ENCODE peak calls at places on chromosome 4, in ten cellular contexts. One of them, this sample, is unnamed.

GRCh38 chr4:87718221-87718620 is 68.1 kb downstream of the DMP1 start:
- DNase-seq in CMK: no peak
- DNase-seq in stimulated activated CD4-positive, alpha-beta T cell treated with anti-CD3 and anti-CD28 coated beads, Interleukin-1b, Interleukin-23, amount 100 ng/mL, for 24 hours: no peak
- DNase-seq in CD8-positive, alpha-beta memory T cell: no peak
- DNase-seq in left cardiac atrium: peak
- DNase-seq in mesothelial cell of epicardium: no peak
- DNase-seq in NCI-H345: no peak
- DNase-seq in cardiac septum: no peak
- DNase-seq in T-helper 22 cell: no peak
- DNase-seq in endodermal cell: no peak
- DNase-seq in this sample: no peak

GRCh38 chr4:186931519-186931918 is 207.9 kb upstream of the FAT1 start:
- DNase-seq in CMK: no peak
- DNase-seq in stimulated activated CD4-positive, alpha-beta T cell treated with anti-CD3 and anti-CD28 coated beads, Interleukin-1b, Interleukin-23, amount 100 ng/mL, for 24 hours: no peak
- DNase-seq in CD8-positive, alpha-beta memory T cell: no peak
- DNase-seq in left cardiac atrium: no peak
- DNase-seq in mesothelial cell of epicardium: no peak
- DNase-seq in NCI-H345: no peak
- DNase-seq in cardiac septum: no peak
- DNase-seq in T-helper 22 cell: no peak
- DNase-seq in endodermal cell: no peak
- DNase-seq in this sample: no peak

GRCh38 chr4:109973529-109973905 is 60.8 kb downstream of the EGF start:
- DNase-seq in CMK: no peak
- DNase-seq in stimulated activated CD4-positive, alpha-beta T cell treated with anti-CD3 and anti-CD28 coated beads, Interleukin-1b, Interleukin-23, amount 100 ng/mL, for 24 hours: no peak
- DNase-seq in CD8-positive, alpha-beta memory T cell: no peak
- DNase-seq in left cardiac atrium: no peak
- DNase-seq in mesothelial cell of epicardium: no peak
- DNase-seq in NCI-H345: no peak
- DNase-seq in cardiac septum: no peak
- DNase-seq in T-helper 22 cell: no peak
- DNase-seq in endodermal cell: no peak
- DNase-seq in this sample: no peak

GRCh38 chr4:122665148-122665547 is 44.3 kb upstream of the IL21 start:
- DNase-seq in CMK: no peak
- DNase-seq in stimulated activated CD4-positive, alpha-beta T cell treated with anti-CD3 and anti-CD28 coated beads, Interleukin-1b, Interleukin-23, amount 100 ng/mL, for 24 hours: no peak
- DNase-seq in CD8-positive, alpha-beta memory T cell: no peak
- DNase-seq in left cardiac atrium: no peak
- DNase-seq in mesothelial cell of epicardium: no peak
- DNase-seq in NCI-H345: no peak
- DNase-seq in cardiac septum: no peak
- DNase-seq in T-helper 22 cell: no peak
- DNase-seq in endodermal cell: no peak
- DNase-seq in this sample: no peak

GRCh38 chr4:176439611-176440010 is 119.8 kb downstream of the SPCS3 start:
- DNase-seq in CMK: no peak
- DNase-seq in stimulated activated CD4-positive, alpha-beta T cell treated with anti-CD3 and anti-CD28 coated beads, Interleukin-1b, Interleukin-23, amount 100 ng/mL, for 24 hours: no peak
- DNase-seq in CD8-positive, alpha-beta memory T cell: no peak
- DNase-seq in left cardiac atrium: no peak
- DNase-seq in mesothelial cell of epicardium: no peak
- DNase-seq in NCI-H345: no peak
- DNase-seq in cardiac septum: no peak
- DNase-seq in T-helper 22 cell: no peak
- DNase-seq in endodermal cell: no peak
- DNase-seq in this sample: no peak

GRCh38 chr4:72997409-72997808 is 72.1 kb downstream of the COX18 start:
- DNase-seq in CMK: no peak
- DNase-seq in stimulated activated CD4-positive, alpha-beta T cell treated with anti-CD3 and anti-CD28 coated beads, Interleukin-1b, Interleukin-23, amount 100 ng/mL, for 24 hours: no peak
- DNase-seq in CD8-positive, alpha-beta memory T cell: no peak
- DNase-seq in left cardiac atrium: no peak
- DNase-seq in mesothelial cell of epicardium: no peak
- DNase-seq in NCI-H345: no peak
- DNase-seq in cardiac septum: no peak
- DNase-seq in T-helper 22 cell: no peak
- DNase-seq in endodermal cell: no peak
- DNase-seq in this sample: no peak

GRCh38 chr4:138111462-138112000 is 130.6 kb downstream of the SLC7A11 start:
- DNase-seq in CMK: no peak
- DNase-seq in stimulated activated CD4-positive, alpha-beta T cell treated with anti-CD3 and anti-CD28 coated beads, Interleukin-1b, Interleukin-23, amount 100 ng/mL, for 24 hours: no peak
- DNase-seq in CD8-positive, alpha-beta memory T cell: no peak
- DNase-seq in left cardiac atrium: no peak
- DNase-seq in mesothelial cell of epicardium: no peak
- DNase-seq in NCI-H345: no peak
- DNase-seq in cardiac septum: no peak
- DNase-seq in T-helper 22 cell: no peak
- DNase-seq in endodermal cell: peak
- DNase-seq in this sample: no peak

GRCh38 chr4:82906469-82906868 is 5.9 kb downstream of the THAP9 start:
- DNase-seq in CMK: no peak
- DNase-seq in stimulated activated CD4-positive, alpha-beta T cell treated with anti-CD3 and anti-CD28 coated beads, Interleukin-1b, Interleukin-23, amount 100 ng/mL, for 24 hours: no peak
- DNase-seq in CD8-positive, alpha-beta memory T cell: no peak
- DNase-seq in left cardiac atrium: no peak
- DNase-seq in mesothelial cell of epicardium: no peak
- DNase-seq in NCI-H345: no peak
- DNase-seq in cardiac septum: no peak
- DNase-seq in T-helper 22 cell: no peak
- DNase-seq in endodermal cell: no peak
- DNase-seq in this sample: no peak

GRCh38 chr4:83128235-83128929 is 13.9 kb upstream of the PLAC8 start:
- DNase-seq in CMK: no peak
- DNase-seq in stimulated activated CD4-positive, alpha-beta T cell treated with anti-CD3 and anti-CD28 coated beads, Interleukin-1b, Interleukin-23, amount 100 ng/mL, for 24 hours: no peak
- DNase-seq in CD8-positive, alpha-beta memory T cell: no peak
- DNase-seq in left cardiac atrium: no peak
- DNase-seq in mesothelial cell of epicardium: no peak
- DNase-seq in NCI-H345: no peak
- DNase-seq in cardiac septum: no peak
- DNase-seq in T-helper 22 cell: no peak
- DNase-seq in endodermal cell: no peak
- DNase-seq in this sample: no peak

GRCh38 chr4:182929296-182929695 is 12.1 kb upstream of the DCTD start:
- DNase-seq in CMK: no peak
- DNase-seq in stimulated activated CD4-positive, alpha-beta T cell treated with anti-CD3 and anti-CD28 coated beads, Interleukin-1b, Interleukin-23, amount 100 ng/mL, for 24 hours: no peak
- DNase-seq in CD8-positive, alpha-beta memory T cell: no peak
- DNase-seq in left cardiac atrium: no peak
- DNase-seq in mesothelial cell of epicardium: no peak
- DNase-seq in NCI-H345: no peak
- DNase-seq in cardiac septum: no peak
- DNase-seq in T-helper 22 cell: no peak
- DNase-seq in endodermal cell: no peak
- DNase-seq in this sample: no peak

GRCh38 chr4:159070742-159071141 is 32.1 kb upstream of the RAPGEF2 start:
- DNase-seq in CMK: no peak
- DNase-seq in stimulated activated CD4-positive, alpha-beta T cell treated with anti-CD3 and anti-CD28 coated beads, Interleukin-1b, Interleukin-23, amount 100 ng/mL, for 24 hours: no peak
- DNase-seq in CD8-positive, alpha-beta memory T cell: no peak
- DNase-seq in left cardiac atrium: no peak
- DNase-seq in mesothelial cell of epicardium: no peak
- DNase-seq in NCI-H345: no peak
- DNase-seq in cardiac septum: no peak
- DNase-seq in T-helper 22 cell: no peak
- DNase-seq in endodermal cell: no peak
- DNase-seq in this sample: no peak

GRCh38 chr4:5780831-5781480 is 70.0 kb downstream of the EVC start:
- DNase-seq in CMK: no peak
- DNase-seq in stimulated activated CD4-positive, alpha-beta T cell treated with anti-CD3 and anti-CD28 coated beads, Interleukin-1b, Interleukin-23, amount 100 ng/mL, for 24 hours: no peak
- DNase-seq in CD8-positive, alpha-beta memory T cell: no peak
- DNase-seq in left cardiac atrium: no peak
- DNase-seq in mesothelial cell of epicardium: peak
- DNase-seq in NCI-H345: no peak
- DNase-seq in cardiac septum: peak
- DNase-seq in T-helper 22 cell: no peak
- DNase-seq in endodermal cell: no peak
- DNase-seq in this sample: no peak

This sample was measured in SK-N-MC.